ENCODE peak calls at places on chromosomes 6 and 20, in six cellular contexts. Z, F, K, N, Y and U are unnamed samples. For H3K27me3 and H3K4me1, the result is how much of the 10 kb centered on the place peaks cover.

GRCh38 chr6:37033255-37033654 is 27.8 kb downstream of the FGD2 start:
- DNase-seq in N (no peak), Y (no peak), F (no peak), Z (no peak), K (no peak), U (no peak)

GRCh38 chr6:5068153-5068751 is 16.9 kb upstream of the PPP1R3G start:
- DNase-seq in N (no peak), F (no peak), K (no peak), Z (no peak), Y (no peak), U (no peak)

GRCh38 chr6:136324981-136325380 is 35.3 kb upstream of the BCLAF1 start:
- DNase-seq in N (no peak), K (no peak), Y (peak), F (no peak), Z (no peak), U (peak)

GRCh38 chr20:20932156-20932555 is 174.0 kb downstream of the LINC00237 start:
- DNase-seq in K (no peak), Z (no peak), Y (no peak), N (no peak), F (no peak), U (no peak)

GRCh38 chr20:36773123-36773547 is 428 bp downstream of the DSN1 start:
- DNase-seq in N (no peak), K (no peak), F (no peak), Y (no peak), Z (no peak), U (no peak)

GRCh38 chr6:1838604-1839003 is 228.9 kb downstream of the FOXC1 start:
- DNase-seq in F (no peak), N (no peak), K (no peak), Y (no peak), Z (no peak), U (no peak)

GRCh38 chr6:131382646-131383045 is 190.4 kb upstream of the ARG1 start:
- DNase-seq in Z (no peak), F (no peak), Y (no peak), K (no peak), N (no peak), U (no peak)

GRCh38 chr6:76677017-76677416 is 604.6 kb upstream of the IMPG1 start:
- DNase-seq in Y (no peak), N (no peak), Z (no peak), K (no peak), F (no peak), U (no peak)

GRCh38 chr6:25014806-25015560 is 79.2 kb upstream of the RIPOR2 start:
- DNase-seq in F (no peak), Z (no peak), N (no peak), K (peak), Y (no peak), U (no peak)

GRCh38 chr6:169913096-169913615 is 161.7 kb downstream of the ERMARD start:
- DNase-seq in Y (no peak), K (no peak), Z (peak), N (no peak), F (no peak), U (no peak)

GRCh38 chr6:61558796-61559195 is 727.2 kb downstream of the KHDRBS2 start:
- DNase-seq in Y (peak), N (no peak), Z (no peak), K (no peak), F (no peak), U (no peak)

GRCh38 chr6:158409451-158409850 is 97.2 kb downstream of the TULP4 start:
- DNase-seq in F (no peak), Y (no peak), K (no peak), N (no peak), Z (no peak), U (no peak)

GRCh38 chr6:151216812-151217211 is 23.0 kb upstream of the AKAP12 start:
- DNase-seq in F (no peak), Z (no peak), Y (no peak), N (no peak), K (no peak), U (no peak)

GRCh38 chr20:51402201-51402600 is 140.3 kb downstream of the NFATC2 start:
- DNase-seq in K (no peak), Z (peak), Y (no peak), N (no peak), F (peak), U (no peak)

GRCh38 chr6:82832811-82833210 is 232.8 kb downstream of the UBE3D start:
- DNase-seq in F (no peak), Z (no peak), K (no peak), Y (no peak), N (no peak), U (no peak)

GRCh38 chr20:50399003-50399916 is 110.9 kb upstream of the PTPN1 start:
- DNase-seq in F (peak), K (peak), Y (peak), N (peak), Z (peak), U (peak)

GRCh38 chr6:45741437-45742166 is 274.1 kb downstream of the CLIC5 start:
- DNase-seq in N (no peak), Z (no peak), Y (no peak), F (peak), K (no peak), U (no peak)

GRCh38 chr20:23603321-23603720 is 2.4 kb downstream of the CST9 start:
- DNase-seq in Y (no peak), N (no peak), F (no peak), K (no peak), Z (no peak), U (no peak)
- H3K4me3 ChIP-seq in Y (no peak), N (no peak), F (no peak), K (no peak), Z (no peak), U (no peak)

GRCh38 chr20:59608871-59609270 is 4.5 kb downstream of the PHACTR3 start:
- DNase-seq in F (no peak), Y (no peak), Z (no peak), N (no peak), K (no peak), U (no peak)

GRCh38 chr20:59604770-59605665 is 678 bp downstream of the PHACTR3 start:
- DNase-seq in F (no peak), Y (no peak), Z (no peak), K (no peak), N (no peak), U (no peak)

GRCh38 chr20:59608396-59608795 is 4.1 kb downstream of the PHACTR3 start:
- DNase-seq in F (no peak), Y (no peak), N (no peak), K (no peak), Z (no peak), U (no peak)

GRCh38 chr20:59605691-59606364 is 1.5 kb downstream of the PHACTR3 start:
- DNase-seq in N (no peak), K (no peak), Y (no peak), F (no peak), Z (no peak), U (no peak)

GRCh38 chr20:59606566-59606965 is 2.2 kb downstream of the PHACTR3 start:
- DNase-seq in Y (no peak), Z (no peak), K (no peak), F (no peak), N (no peak), U (no peak)
- H3K27me3 ChIP-seq in Y (under half), Z (half or more), K (under half), F (half or more), N (under half), U (under half)

DNA sequence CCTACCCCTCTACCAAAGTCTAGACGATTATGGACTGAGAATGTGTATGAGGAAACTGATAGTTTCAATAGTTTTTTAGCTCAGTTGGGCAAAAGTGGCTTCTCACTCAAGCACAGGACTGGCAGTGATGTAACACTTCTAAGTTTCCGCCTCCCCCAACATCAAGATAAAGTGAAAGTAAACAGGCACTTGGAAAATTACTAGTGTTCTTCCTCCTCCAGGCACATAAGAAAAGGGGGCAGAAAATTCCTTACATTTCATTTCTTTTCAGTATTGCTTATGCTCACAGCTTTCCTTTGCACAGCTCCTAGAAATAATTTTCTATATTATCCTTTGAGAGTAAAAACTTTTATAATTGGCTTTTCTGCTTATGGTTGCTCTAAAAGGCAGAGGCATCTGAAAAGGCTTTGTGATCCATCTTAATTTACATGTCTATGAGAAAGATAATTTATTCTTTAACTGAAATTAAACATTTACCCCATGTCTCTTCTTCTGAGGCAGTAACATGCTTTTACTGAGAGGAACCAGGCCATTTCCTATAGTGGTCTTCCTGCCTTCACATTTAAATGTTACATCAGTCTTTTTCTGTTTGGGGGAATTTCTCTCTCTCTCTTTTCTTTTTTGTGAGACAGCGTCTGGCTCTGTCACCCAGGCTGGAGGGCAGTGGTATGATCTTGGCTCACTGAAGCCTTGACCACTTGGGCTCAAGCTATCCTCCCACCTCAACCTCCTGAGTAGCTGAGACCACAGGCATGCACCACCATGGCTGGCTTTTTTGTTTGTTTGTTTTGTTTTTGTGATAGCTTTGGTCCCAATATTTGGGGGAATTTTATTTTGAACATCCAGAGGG is 65.0 kb upstream of the EEF1A1 start:
- DNase-seq in Z (no peak), N (peak), K (peak), Y (peak), F (peak), U (peak)
- H3K4me1 ChIP-seq in Z (under half), N (under half), K (under half), Y (under half), F (under half), U (under half)

GRCh38 chr6:119129968-119130484 is 51.6 kb upstream of the FAM184A start:
- DNase-seq in Y (no peak), Z (no peak), K (no peak), F (no peak), N (peak), U (no peak)
- H3K4me3 ChIP-seq in Y (no peak), Z (no peak), K (no peak), F (no peak), N (no peak), U (no peak)